ENCODE peak calls at places on chromosomes 7 and 10, in four cellular contexts. One of them, this sample, is unnamed.

GRCh38 chr10:59903871-59904270 is 2.5 kb downstream of the CCDC6 start:
- DNase-seq in GDM1: no peak
- DNase-seq in spleen: no peak
- DNase-seq in mammary epithelial cell: peak
- DNase-seq in this sample: no peak

GRCh38 chr7:116877443-116878217 is 15.2 kb downstream of the CAPZA2 start:
- DNase-seq in GDM1: no peak
- DNase-seq in spleen: no peak
- DNase-seq in mammary epithelial cell: no peak
- DNase-seq in this sample: no peak

GRCh38 chr10:77859200-77859864 is 67.2 kb downstream of the DLG5 start:
- DNase-seq in GDM1: no peak
- DNase-seq in spleen: peak
- DNase-seq in mammary epithelial cell: no peak
- DNase-seq in this sample: no peak

GRCh38 chr7:77989981-77990566 is 191.5 kb downstream of the PHTF2 start:
- DNase-seq in GDM1: peak
- DNase-seq in spleen: no peak
- DNase-seq in mammary epithelial cell: peak
- DNase-seq in this sample: no peak

GRCh38 chr7:2019693-2020511 is 212.8 kb downstream of the MAD1L1 start:
- DNase-seq in GDM1: no peak
- DNase-seq in spleen: peak
- DNase-seq in mammary epithelial cell: no peak
- DNase-seq in this sample: peak

GRCh38 chr7:98217623-98218582 is 6.7 kb downstream of the BHLHA15 start:
- DNase-seq in GDM1: peak
- DNase-seq in spleen: peak
- DNase-seq in mammary epithelial cell: no peak
- DNase-seq in this sample: no peak

GRCh38 chr7:157136372-157136771 is 2.4 kb upstream of the UBE3C start:
- DNase-seq in GDM1: peak
- DNase-seq in spleen: no peak
- DNase-seq in mammary epithelial cell: peak
- DNase-seq in this sample: no peak

GRCh38 chr7:150446288-150446938 is 4.0 kb upstream of the GIMAP8 start:
- DNase-seq in GDM1: no peak
- DNase-seq in spleen: no peak
- DNase-seq in mammary epithelial cell: no peak
- DNase-seq in this sample: no peak

GRCh38 chr7:17774701-17775288 is 165.5 kb downstream of the SNX13 start:
- DNase-seq in GDM1: no peak
- DNase-seq in spleen: no peak
- DNase-seq in mammary epithelial cell: no peak
- DNase-seq in this sample: no peak

GRCh38 chr10:125060486-125060850 is 99.9 kb downstream of the CTBP2 start:
- DNase-seq in GDM1: no peak
- DNase-seq in spleen: no peak
- DNase-seq in mammary epithelial cell: peak
- DNase-seq in this sample: no peak

GRCh38 chr7:28151965-28152364 is 28.6 kb downstream of the JAZF1 start:
- DNase-seq in GDM1: no peak
- DNase-seq in spleen: no peak
- DNase-seq in mammary epithelial cell: peak
- DNase-seq in this sample: no peak

GRCh38 chr7:24801910-24802699 is 44.8 kb upstream of the GSDME start:
- DNase-seq in GDM1: no peak
- DNase-seq in spleen: no peak
- DNase-seq in mammary epithelial cell: no peak
- DNase-seq in this sample: no peak

GRCh38 chr10:13698217-13698616 is 111.5 kb downstream of the PRPF18 start:
- DNase-seq in GDM1: no peak
- DNase-seq in spleen: peak
- DNase-seq in mammary epithelial cell: peak
- DNase-seq in this sample: no peak

GRCh38 chr7:135901585-135902540 is 75.3 kb downstream of the MTPN start:
- DNase-seq in GDM1: no peak
- DNase-seq in spleen: no peak
- DNase-seq in mammary epithelial cell: no peak
- DNase-seq in this sample: no peak

GRCh38 chr7:87596696-87597095 is 4.0 kb downstream of the ABCB1 start:
- DNase-seq in GDM1: no peak
- DNase-seq in spleen: no peak
- DNase-seq in mammary epithelial cell: no peak
- DNase-seq in this sample: no peak

GRCh38 chr7:229184-229964 is 37.0 kb downstream of the FAM20C start:
- DNase-seq in GDM1: no peak
- DNase-seq in spleen: no peak
- DNase-seq in mammary epithelial cell: no peak
- DNase-seq in this sample: peak

GRCh38 chr7:41378156-41378555 is 324.7 kb downstream of the INHBA start:
- DNase-seq in GDM1: no peak
- DNase-seq in spleen: no peak
- DNase-seq in mammary epithelial cell: no peak
- DNase-seq in this sample: no peak

GRCh38 chr7:108406474-108406873 is 49.8 kb downstream of the NRCAM start:
- DNase-seq in GDM1: no peak
- DNase-seq in spleen: no peak
- DNase-seq in mammary epithelial cell: peak
- DNase-seq in this sample: no peak

GRCh38 chr10:8577681-8578080 is 523.2 kb downstream of the GATA3 start:
- DNase-seq in GDM1: no peak
- DNase-seq in spleen: no peak
- DNase-seq in mammary epithelial cell: no peak
- DNase-seq in this sample: no peak

GRCh38 chr10:128092454-128092853 is 33.8 kb downstream of the MKI67 start:
- DNase-seq in GDM1: no peak
- DNase-seq in spleen: no peak
- DNase-seq in mammary epithelial cell: no peak
- DNase-seq in this sample: no peak

GRCh38 chr10:110137142-110137545 is 70.3 kb upstream of the MXI1 start:
- DNase-seq in GDM1: peak
- DNase-seq in spleen: no peak
- DNase-seq in mammary epithelial cell: peak
- DNase-seq in this sample: no peak

This sample was measured in thoracic aorta.